ENCODE peak calls at places on chromosome 19, in seven cellular contexts. T is GM12878, E is HepG2, B is SK-N-SH, F is K562, O is HCT116, J is H1. A is an unnamed sample.

GRCh38 chr19:460877-461609 is at the start of gene SHC2:
- DNase-seq in J (no peak), T (no peak), O (no peak), B (peak; percentile 91), F (peak; percentile 72), E (no peak), A (no peak)

GRCh38 chr19:41984961-41985360 is 9.1 kb downstream of the ATP1A3 start:
- DNase-seq in F (no peak), B (no peak), O (no peak), T (no peak), E (no peak), J (no peak), A (no peak)

GRCh38 chr19:33497778-33498175 is 23.8 kb downstream of the PEPD start:
- DNase-seq in T (no peak), J (no peak), F (no peak), O (no peak), E (no peak), B (peak; percentile 9), A (no peak)

GRCh38 chr19:32543107-32543900 is 37.7 kb upstream of the PDCD5 start:
- DNase-seq in J (no peak), O (no peak), B (no peak), E (no peak), T (no peak), F (no peak), A (no peak)

GRCh38 chr19:21434967-21435544 is 38.1 kb downstream of the ZNF493 start:
- DNase-seq in J (no peak), T (no peak), O (no peak), B (peak; percentile 34), E (no peak), F (no peak), A (no peak)

GRCh38 chr19:53091413-53091812 is 11.8 kb downstream of the ZNF160 start:
- DNase-seq in O (no peak), B (peak; percentile 27), J (peak; percentile 81), E (no peak), F (peak; percentile 35), T (no peak), A (no peak)

GRCh38 chr19:2032296-2032941 is 16.9 kb upstream of the BTBD2 start:
- DNase-seq in F (no peak), J (peak; percentile 55), B (peak; percentile 91), O (peak; percentile 84), T (no peak), E (no peak), A (peak; percentile 96)

GRCh38 chr19:28437390-28438346 is 775.3 kb downstream of the UQCRFS1 start:
- DNase-seq in T (no peak), J (peak; percentile 11), E (no peak), B (no peak), F (no peak), O (no peak), A (no peak)

GRCh38 chr19:13103961-13104847 is 1.5 kb upstream of the LYL1 start:
- DNase-seq in O (no peak), T (no peak), E (no peak), J (peak; percentile 95), B (peak; percentile 81), F (peak; percentile 71), A (no peak)

GRCh38 chr19:10021446-10021845 is 8.2 kb downstream of the RDH8 start:
- DNase-seq in B (no peak), O (no peak), J (no peak), F (no peak), T (no peak), E (no peak), A (no peak)

GRCh38 chr19:56301152-56301551 is 13.5 kb downstream of the ZSCAN5A start:
- DNase-seq in E (no peak), O (no peak), B (no peak), J (no peak), F (no peak), T (no peak), A (no peak)

GRCh38 chr19:12484011-12484370 is 625 bp downstream of the ZNF709 start:
- DNase-seq in F (no peak), J (no peak), B (no peak), E (no peak), O (no peak), T (no peak), A (no peak)

GRCh38 chr19:801030-801860 is 4.0 kb downstream of the PTBP1 start:
- DNase-seq in B (peak; percentile 80), O (no peak), E (no peak), F (peak; percentile 17), T (no peak), J (no peak), A (peak; percentile 18)

GRCh38 chr19:58046856-58047255 is 12.2 kb upstream of the ZNF135 start:
- DNase-seq in B (no peak), O (no peak), E (no peak), J (no peak), T (no peak), F (no peak), A (no peak)

GRCh38 chr19:14375582-14376291 is 5.5 kb upstream of the ADGRE5 start:
- DNase-seq in B (no peak), J (no peak), F (peak; percentile 6), E (no peak), O (no peak), T (no peak), A (no peak)

GRCh38 chr19:2867025-2867991 is at the start of gene ZNF556:
- DNase-seq in B (peak; percentile 99), E (peak; percentile 100), F (peak; percentile 77), O (peak; percentile 16), T (no peak), J (no peak), A (peak; percentile 97)

GRCh38 chr19:11345122-11345752 is 831 bp downstream of the TMEM205 start:
- DNase-seq in E (no peak), T (no peak), O (no peak), J (no peak), F (no peak), B (peak; percentile 5), A (peak; percentile 80)

GRCh38 chr19:51799998-51800848 is 5.3 kb downstream of the FPR3 start:
- DNase-seq in E (peak; percentile 12), T (no peak), J (no peak), B (no peak), F (peak; percentile 72), O (no peak), A (no peak)

GRCh38 chr19:32914879-32915278 is 45.3 kb upstream of the SLC7A9 start:
- DNase-seq in T (no peak), J (no peak), B (no peak), O (no peak), F (no peak), E (no peak), A (no peak)

GRCh38 chr19:5863030-5863665 is 7.2 kb downstream of the FUT5 start:
- DNase-seq in J (no peak), T (no peak), B (peak; percentile 21), E (no peak), F (no peak), O (no peak), A (no peak)

GRCh38 chr19:40642062-40642706 is 41.0 kb downstream of the LTBP4 start:
- DNase-seq in E (no peak), T (no peak), J (no peak), O (no peak), B (no peak), F (no peak), A (no peak)

GRCh38 chr19:18846862-18847515 is 15.2 kb downstream of the UPF1 start:
- DNase-seq in O (no peak), E (peak; percentile 54), B (peak; percentile 88), T (no peak), J (peak; percentile 86), F (peak; percentile 53), A (peak; percentile 62)

GRCh38 chr19:40337594-40337993 is 10.6 kb downstream of the C19orf47 start:
- DNase-seq in O (no peak), J (no peak), T (no peak), E (no peak), B (no peak), F (no peak), A (no peak)

GRCh38 chr19:38769635-38770211 is 3.6 kb downstream of the LGALS7 start:
- DNase-seq in T (no peak), B (peak; percentile 83), E (no peak), J (peak; percentile 93), F (peak; percentile 73), O (peak; percentile 19), A (no peak)
- TF ChIP-seq JUND in T (no peak), B (no peak), E (no peak), J (no peak), F (no peak), O (no peak), A (no peak)

DNA sequence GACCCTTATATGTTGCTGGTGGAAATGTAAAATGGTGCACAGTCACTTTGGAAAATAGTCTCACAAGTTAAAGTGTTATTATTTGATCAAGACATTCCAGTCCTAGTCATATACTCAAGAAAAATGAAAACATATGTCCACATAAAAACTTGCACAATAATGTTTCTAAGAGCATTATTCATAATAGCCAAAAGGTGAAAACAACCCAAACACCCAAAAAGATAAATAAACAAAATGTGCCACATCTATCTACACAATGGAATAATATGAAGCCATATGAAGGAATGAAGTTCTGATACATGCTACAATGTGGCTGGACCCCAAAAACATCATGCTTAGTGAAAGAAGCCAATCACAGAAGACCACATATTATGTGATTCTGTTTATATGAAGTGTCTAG is 14.4 kb upstream of the AKAP8 start:
- DNase-seq in J (no peak), B (no peak), T (no peak), E (no peak), O (no peak), F (no peak), A (no peak)
- TF ChIP-seq JUND in J (no peak), B (no peak), T (no peak), E (no peak), O (no peak), F (no peak), A (no peak)

DNA sequence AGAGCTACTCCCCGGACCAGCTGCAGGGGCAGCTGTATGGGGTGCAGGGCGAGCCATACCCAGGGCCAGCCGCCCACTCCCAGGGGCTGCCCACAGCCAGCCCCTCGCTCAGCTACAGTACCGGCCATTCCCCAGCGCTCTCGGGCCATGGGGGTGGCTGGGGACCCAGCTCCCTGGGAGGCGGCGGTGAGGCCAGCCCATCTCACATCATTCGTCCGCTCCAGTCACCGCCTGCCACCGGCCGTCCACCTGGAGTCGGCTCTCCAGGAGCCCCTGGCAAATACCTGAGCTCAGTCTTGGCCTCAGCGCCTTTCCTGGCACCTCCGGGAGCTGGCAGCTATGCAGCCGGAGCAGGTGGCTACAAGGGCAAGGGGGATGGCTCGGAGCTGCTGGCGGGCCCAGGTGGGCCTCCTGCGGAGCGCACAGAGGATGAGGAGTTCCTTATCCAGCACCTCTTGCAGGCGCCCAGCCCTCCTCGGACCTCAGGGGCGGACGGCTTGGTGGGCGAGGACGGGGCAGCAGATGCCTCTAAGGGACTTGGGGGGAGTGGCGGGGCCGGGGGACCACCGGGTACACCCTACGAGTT is 4.9 kb downstream of the PRR12 start:
- DNase-seq in F (no peak), T (no peak), O (no peak), B (no peak), J (no peak), E (no peak), A (no peak)
- TF ChIP-seq JUND in F (no peak), T (no peak), O (no peak), B (no peak), J (no peak), E (no peak), A (no peak)

DNA sequence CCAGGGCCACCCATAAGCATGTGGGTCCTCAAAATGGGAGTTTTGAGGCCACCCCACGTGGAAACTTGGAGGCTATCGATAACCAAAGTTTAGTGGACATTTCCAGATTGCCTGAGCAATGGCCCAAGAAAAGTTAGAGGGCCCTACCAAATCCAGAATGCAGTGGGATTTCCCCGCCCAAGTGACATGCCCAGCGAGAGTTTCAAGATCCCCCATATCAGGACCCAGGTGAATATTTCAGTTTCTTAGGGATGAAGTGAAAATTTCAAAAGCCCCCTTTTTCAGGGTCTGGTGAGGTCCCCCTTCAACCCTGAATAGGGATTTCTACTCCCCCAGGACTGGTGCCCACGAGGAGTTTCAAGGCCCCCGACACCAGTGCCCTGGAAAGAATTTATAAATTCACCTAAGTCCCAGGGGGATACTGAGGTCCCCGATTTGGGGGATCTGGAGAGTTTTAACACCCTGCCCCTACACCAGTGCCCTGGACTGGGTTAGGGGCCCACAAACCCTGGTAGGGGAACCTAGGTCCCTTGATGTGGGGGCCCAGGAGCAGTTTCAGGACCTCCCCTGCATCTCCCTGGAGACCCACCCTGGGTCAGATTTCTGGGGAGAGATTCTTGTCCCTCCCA is 695 bp downstream of the BST2 start:
- DNase-seq in B (peak; percentile 16), E (no peak), T (no peak), F (no peak), J (no peak), O (no peak), A (no peak)
- TF ChIP-seq JUND in B (no peak), E (no peak), T (no peak), F (no peak), J (no peak), O (no peak), A (no peak)